ENCODE peak calls at places on chromosomes 4 and X, in eight cellular contexts. P is MV-4-11; Q is NCI-H2081; R is NCI-H526; I is activated CD8-positive, alpha-beta memory T cell treated with anti-CD3 and anti-CD28 coated beads for 48 hours; A is T-helper 17 cell; K is T-helper 1 cell; E is CD8-positive, alpha-beta memory T cell. Y is an unnamed sample.

GRCh38 chr4:108345862-108346530 is 177.3 kb upstream of the LEF1 start:
- DNase-seq in P (peak), A (no peak), R (no peak), Q (no peak), E (no peak), I (no peak), K (no peak), Y (no peak)

GRCh38 chrX:84197550-84197949 is 9.6 kb upstream of the RPS6KA6 start:
- DNase-seq in E (no peak), R (no peak), A (no peak), I (no peak), Q (no peak), P (no peak), K (no peak), Y (no peak)

GRCh38 chr4:181301735-181302380 is 941.3 kb upstream of the TENM3 start:
- DNase-seq in A (no peak), Q (peak), P (peak), I (no peak), R (peak), K (no peak), E (no peak), Y (no peak)

GRCh38 chr4:122728781-122729330 is 3.6 kb upstream of the BBS12 start:
- DNase-seq in P (no peak), I (no peak), Q (no peak), K (no peak), E (no peak), A (no peak), R (no peak), Y (no peak)

GRCh38 chr4:170110290-170110672 is 20.5 kb upstream of the AADAT start:
- DNase-seq in R (no peak), E (no peak), K (no peak), Q (no peak), I (no peak), P (no peak), A (no peak), Y (no peak)

GRCh38 chrX:27889878-27890277 is 82.1 kb downstream of the MAGEB10 start:
- DNase-seq in E (no peak), I (no peak), R (peak), P (no peak), A (no peak), Q (no peak), K (no peak), Y (no peak)

GRCh38 chrX:15853586-15854079 is 980 bp downstream of the AP1S2 start:
- DNase-seq in P (no peak), Q (no peak), I (no peak), R (no peak), A (no peak), K (no peak), E (no peak), Y (no peak)

GRCh38 chr4:184896868-184897715 is 71.3 kb upstream of the ACSL1 start:
- DNase-seq in R (no peak), E (no peak), K (no peak), I (no peak), P (peak), A (no peak), Q (no peak), Y (no peak)

GRCh38 chr4:26031704-26032103 is 117.7 kb downstream of the SMIM20 start:
- DNase-seq in E (no peak), P (no peak), A (no peak), Q (peak), R (no peak), K (no peak), I (no peak), Y (no peak)

Y was measured in effector memory CD4-positive, alpha-beta T cell.